ENCODE peak calls at places on chromosomes 2 and 18, in eight cellular contexts. One of them, this sample, is unnamed.

GRCh38 chr18:27695054-27695453 is 481.9 kb downstream of the CDH2 start:
- DNase-seq in transverse colon: no peak
- DNase-seq in psoas muscle: no peak
- DNase-seq in iPS-NIHi11: no peak
- DNase-seq in left lobe of liver: no peak
- DNase-seq in brain microvascular endothelial cell: no peak
- DNase-seq in COR-L47: no peak
- DNase-seq in mesendoderm: peak
- DNase-seq in this sample: no peak

GRCh38 chr18:34592961-34593382 is 117.1 kb upstream of the DTNA start:
- DNase-seq in brain microvascular endothelial cell: peak
- DNase-seq in transverse colon: peak
- DNase-seq in COR-L47: no peak
- DNase-seq in psoas muscle: peak
- DNase-seq in left lobe of liver: peak
- DNase-seq in mesendoderm: peak
- DNase-seq in iPS-NIHi11: peak
- DNase-seq in this sample: no peak

GRCh38 chr2:52536929-52537460 is 1230.6 kb upstream of the CHAC2 start:
- DNase-seq in left lobe of liver: no peak
- DNase-seq in COR-L47: no peak
- DNase-seq in transverse colon: no peak
- DNase-seq in brain microvascular endothelial cell: peak
- DNase-seq in mesendoderm: no peak
- DNase-seq in iPS-NIHi11: no peak
- DNase-seq in psoas muscle: no peak
- DNase-seq in this sample: peak

GRCh38 chr2:69082430-69082997 is 69.5 kb downstream of the ANTXR1 start:
- DNase-seq in psoas muscle: no peak
- DNase-seq in transverse colon: peak
- DNase-seq in brain microvascular endothelial cell: peak
- DNase-seq in mesendoderm: peak
- DNase-seq in left lobe of liver: peak
- DNase-seq in COR-L47: peak
- DNase-seq in iPS-NIHi11: no peak
- DNase-seq in this sample: no peak

GRCh38 chr18:79392226-79392625 is 3.5 kb upstream of the NFATC1 start:
- DNase-seq in mesendoderm: no peak
- DNase-seq in transverse colon: no peak
- DNase-seq in left lobe of liver: no peak
- DNase-seq in COR-L47: no peak
- DNase-seq in iPS-NIHi11: no peak
- DNase-seq in brain microvascular endothelial cell: no peak
- DNase-seq in psoas muscle: no peak
- DNase-seq in this sample: no peak

GRCh38 chr2:190846746-190847145 is 33.9 kb upstream of the GLS start:
- DNase-seq in mesendoderm: no peak
- DNase-seq in brain microvascular endothelial cell: no peak
- DNase-seq in transverse colon: no peak
- DNase-seq in left lobe of liver: no peak
- DNase-seq in COR-L47: no peak
- DNase-seq in psoas muscle: no peak
- DNase-seq in iPS-NIHi11: no peak
- DNase-seq in this sample: peak

GRCh38 chr2:109213646-109214417 is 84.8 kb downstream of the SH3RF3 start:
- DNase-seq in psoas muscle: peak
- DNase-seq in transverse colon: no peak
- DNase-seq in mesendoderm: no peak
- DNase-seq in COR-L47: no peak
- DNase-seq in iPS-NIHi11: no peak
- DNase-seq in left lobe of liver: no peak
- DNase-seq in brain microvascular endothelial cell: peak
- DNase-seq in this sample: no peak

GRCh38 chr2:199848323-199848722 is 2.7 kb downstream of the FTCDNL1 start:
- DNase-seq in transverse colon: no peak
- DNase-seq in brain microvascular endothelial cell: no peak
- DNase-seq in COR-L47: no peak
- DNase-seq in psoas muscle: no peak
- DNase-seq in left lobe of liver: no peak
- DNase-seq in iPS-NIHi11: no peak
- DNase-seq in mesendoderm: no peak
- DNase-seq in this sample: no peak

GRCh38 chr2:23666241-23667025 is 260.5 kb downstream of the ATAD2B start:
- DNase-seq in transverse colon: no peak
- DNase-seq in COR-L47: no peak
- DNase-seq in brain microvascular endothelial cell: no peak
- DNase-seq in iPS-NIHi11: no peak
- DNase-seq in psoas muscle: no peak
- DNase-seq in left lobe of liver: no peak
- DNase-seq in mesendoderm: no peak
- DNase-seq in this sample: no peak

GRCh38 chr18:26764584-26764983 is 100.9 kb downstream of the AQP4 start:
- DNase-seq in transverse colon: no peak
- DNase-seq in mesendoderm: peak
- DNase-seq in brain microvascular endothelial cell: no peak
- DNase-seq in COR-L47: no peak
- DNase-seq in psoas muscle: no peak
- DNase-seq in left lobe of liver: no peak
- DNase-seq in iPS-NIHi11: no peak
- DNase-seq in this sample: no peak

GRCh38 chr2:119383410-119384140 is 16.8 kb downstream of the DBI start:
- DNase-seq in transverse colon: no peak
- DNase-seq in mesendoderm: no peak
- DNase-seq in left lobe of liver: no peak
- DNase-seq in COR-L47: no peak
- DNase-seq in iPS-NIHi11: no peak
- DNase-seq in brain microvascular endothelial cell: no peak
- DNase-seq in psoas muscle: no peak
- DNase-seq in this sample: peak

GRCh38 chr2:218582085-218582484 is 13.4 kb downstream of the CNOT9 start:
- DNase-seq in brain microvascular endothelial cell: peak
- DNase-seq in left lobe of liver: no peak
- DNase-seq in iPS-NIHi11: no peak
- DNase-seq in mesendoderm: no peak
- DNase-seq in transverse colon: no peak
- DNase-seq in psoas muscle: no peak
- DNase-seq in COR-L47: no peak
- DNase-seq in this sample: no peak

GRCh38 chr2:220191031-220191430 is 563.6 kb downstream of the SLC4A3 start:
- DNase-seq in transverse colon: no peak
- DNase-seq in COR-L47: no peak
- DNase-seq in mesendoderm: no peak
- DNase-seq in psoas muscle: no peak
- DNase-seq in iPS-NIHi11: no peak
- DNase-seq in brain microvascular endothelial cell: peak
- DNase-seq in left lobe of liver: no peak
- DNase-seq in this sample: no peak

GRCh38 chr2:122808286-122808969 is 1053.0 kb downstream of the TSN start:
- DNase-seq in transverse colon: no peak
- DNase-seq in mesendoderm: no peak
- DNase-seq in psoas muscle: no peak
- DNase-seq in left lobe of liver: no peak
- DNase-seq in brain microvascular endothelial cell: no peak
- DNase-seq in iPS-NIHi11: no peak
- DNase-seq in COR-L47: no peak
- DNase-seq in this sample: no peak

GRCh38 chr2:199279146-199279545 is 178.6 kb downstream of the SATB2 start:
- DNase-seq in left lobe of liver: no peak
- DNase-seq in brain microvascular endothelial cell: no peak
- DNase-seq in COR-L47: no peak
- DNase-seq in mesendoderm: no peak
- DNase-seq in psoas muscle: no peak
- DNase-seq in transverse colon: no peak
- DNase-seq in iPS-NIHi11: no peak
- DNase-seq in this sample: no peak

GRCh38 chr2:149611100-149611820 is 23.7 kb upstream of the MMADHC start:
- DNase-seq in transverse colon: no peak
- DNase-seq in iPS-NIHi11: no peak
- DNase-seq in COR-L47: no peak
- DNase-seq in mesendoderm: peak
- DNase-seq in left lobe of liver: no peak
- DNase-seq in brain microvascular endothelial cell: no peak
- DNase-seq in psoas muscle: no peak
- DNase-seq in this sample: peak

GRCh38 chr2:62577994-62578836 is 72.2 kb upstream of the TMEM17 start:
- DNase-seq in iPS-NIHi11: no peak
- DNase-seq in mesendoderm: no peak
- DNase-seq in transverse colon: no peak
- DNase-seq in left lobe of liver: no peak
- DNase-seq in psoas muscle: no peak
- DNase-seq in brain microvascular endothelial cell: peak
- DNase-seq in COR-L47: no peak
- DNase-seq in this sample: no peak

GRCh38 chr2:156356006-156356764 is 23.7 kb upstream of the NR4A2 start:
- DNase-seq in COR-L47: no peak
- DNase-seq in mesendoderm: no peak
- DNase-seq in psoas muscle: no peak
- DNase-seq in iPS-NIHi11: no peak
- DNase-seq in transverse colon: no peak
- DNase-seq in brain microvascular endothelial cell: no peak
- DNase-seq in left lobe of liver: no peak
- DNase-seq in this sample: no peak

GRCh38 chr2:55051026-55051866 is 995 bp upstream of the RTN4 start:
- DNase-seq in iPS-NIHi11: peak
- DNase-seq in psoas muscle: peak
- DNase-seq in mesendoderm: peak
- DNase-seq in left lobe of liver: no peak
- DNase-seq in COR-L47: peak
- DNase-seq in brain microvascular endothelial cell: peak
- DNase-seq in transverse colon: peak
- DNase-seq in this sample: no peak

GRCh38 chr2:240429341-240429871 is 6.1 kb upstream of the GPC1 start:
- DNase-seq in COR-L47: no peak
- DNase-seq in brain microvascular endothelial cell: no peak
- DNase-seq in mesendoderm: no peak
- DNase-seq in transverse colon: no peak
- DNase-seq in left lobe of liver: peak
- DNase-seq in iPS-NIHi11: no peak
- DNase-seq in psoas muscle: no peak
- DNase-seq in this sample: no peak

GRCh38 chr18:46424898-46425297 is 232.1 kb downstream of the LOXHD1 start:
- DNase-seq in left lobe of liver: peak
- DNase-seq in COR-L47: no peak
- DNase-seq in iPS-NIHi11: peak
- DNase-seq in mesendoderm: peak
- DNase-seq in transverse colon: no peak
- DNase-seq in psoas muscle: no peak
- DNase-seq in brain microvascular endothelial cell: no peak
- DNase-seq in this sample: no peak

GRCh38 chr18:46622451-46622850 is 34.6 kb downstream of the LOXHD1 start:
- DNase-seq in brain microvascular endothelial cell: no peak
- DNase-seq in left lobe of liver: no peak
- DNase-seq in psoas muscle: no peak
- DNase-seq in mesendoderm: no peak
- DNase-seq in transverse colon: no peak
- DNase-seq in iPS-NIHi11: no peak
- DNase-seq in COR-L47: no peak
- DNase-seq in this sample: no peak

GRCh38 chr2:28753043-28753683 is 1.5 kb downstream of the PPP1CB start:
- DNase-seq in COR-L47: peak
- DNase-seq in brain microvascular endothelial cell: peak
- DNase-seq in left lobe of liver: peak
- DNase-seq in psoas muscle: peak
- DNase-seq in iPS-NIHi11: peak
- DNase-seq in mesendoderm: peak
- DNase-seq in transverse colon: peak
- DNase-seq in this sample: peak

GRCh38 chr18:62682396-62682795 is 32.9 kb upstream of the PHLPP1 start:
- DNase-seq in transverse colon: no peak
- DNase-seq in COR-L47: peak
- DNase-seq in left lobe of liver: no peak
- DNase-seq in iPS-NIHi11: no peak
- DNase-seq in psoas muscle: no peak
- DNase-seq in mesendoderm: no peak
- DNase-seq in brain microvascular endothelial cell: no peak
- DNase-seq in this sample: no peak